ENCODE peak calls at places on chromosomes 4 and X, in five cellular contexts. One of them, this sample, is unnamed.

GRCh38 chr4:1404573-1405248 is 1.5 kb downstream of the NKX1-1 start:
- DNase-seq in tibial nerve: no peak
- DNase-seq in K562: no peak
- DNase-seq in A549: no peak
- DNase-seq in transverse colon: no peak
- DNase-seq in this sample: peak; percentile 56

GRCh38 chr4:102639602-102640001 is 121.2 kb downstream of the MANBA start:
- DNase-seq in transverse colon: no peak
- DNase-seq in K562: no peak
- DNase-seq in A549: no peak
- DNase-seq in tibial nerve: no peak
- DNase-seq in this sample: no peak

GRCh38 chrX:84907324-84907946 is 96.2 kb upstream of the APOOL start:
- DNase-seq in A549: no peak
- DNase-seq in tibial nerve: no peak
- DNase-seq in transverse colon: no peak
- DNase-seq in K562: peak; percentile 3
- DNase-seq in this sample: peak; percentile 1

GRCh38 chr4:73704314-73705055 is 35.9 kb upstream of the CXCL8 start:
- DNase-seq in A549: peak; percentile 43
- DNase-seq in transverse colon: peak; percentile 27
- DNase-seq in tibial nerve: peak; percentile 43
- DNase-seq in K562: peak; percentile 88
- DNase-seq in this sample: no peak

GRCh38 chr4:38387348-38387747 is 276.7 kb upstream of the KLF3 start:
- DNase-seq in A549: no peak
- DNase-seq in transverse colon: peak; percentile 48
- DNase-seq in tibial nerve: peak; percentile 61
- DNase-seq in K562: peak; percentile 66
- DNase-seq in this sample: peak; percentile 23

GRCh38 chr4:100414016-100414790 is 103.6 kb downstream of the EMCN start:
- DNase-seq in transverse colon: no peak
- DNase-seq in K562: no peak
- DNase-seq in tibial nerve: no peak
- DNase-seq in A549: no peak
- DNase-seq in this sample: no peak

GRCh38 chrX:14014526-14014925 is 15.2 kb downstream of the GEMIN8 start:
- DNase-seq in K562: no peak
- DNase-seq in transverse colon: no peak
- DNase-seq in tibial nerve: no peak
- DNase-seq in A549: no peak
- DNase-seq in this sample: no peak

GRCh38 chr4:97560009-97560408 is 583.3 kb downstream of the STPG2 start:
- DNase-seq in tibial nerve: no peak
- DNase-seq in K562: no peak
- DNase-seq in transverse colon: no peak
- DNase-seq in A549: no peak
- DNase-seq in this sample: no peak

DNA sequence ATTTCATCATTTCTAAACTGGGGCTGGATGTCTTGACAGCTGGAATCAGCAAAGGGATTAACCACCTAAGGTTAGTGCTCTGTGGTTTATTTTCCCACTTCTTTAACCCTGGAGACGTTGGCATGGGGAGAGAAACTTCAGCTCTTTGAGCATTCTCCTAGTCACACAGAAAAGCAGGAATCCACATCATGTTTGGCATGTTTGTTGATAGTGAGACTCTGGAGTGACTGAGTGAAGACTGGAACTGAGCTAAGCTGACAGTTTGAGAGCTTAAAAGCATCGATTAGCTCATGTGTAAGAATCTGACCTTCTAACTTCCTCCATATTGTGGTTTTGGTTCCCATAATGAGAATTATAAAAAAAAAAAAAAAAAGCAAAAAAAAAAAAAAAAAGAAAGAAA is 246.1 kb downstream of the NDST4 start:
- DNase-seq in tibial nerve: no peak
- DNase-seq in transverse colon: no peak
- DNase-seq in A549: no peak
- DNase-seq in K562: no peak
- DNase-seq in this sample: no peak
- TF ChIP-seq EP300 in tibial nerve: no peak
- TF ChIP-seq EP300 in transverse colon: no peak
- TF ChIP-seq EP300 in A549: no peak
- TF ChIP-seq EP300 in K562: no peak
- TF ChIP-seq EP300 in this sample: no peak

GRCh38 chrX:135509885-135510284 is 10.6 kb upstream of the INTS6L start:
- DNase-seq in tibial nerve: no peak
- DNase-seq in transverse colon: no peak
- DNase-seq in K562: no peak
- DNase-seq in A549: no peak
- DNase-seq in this sample: no peak
- TF ChIP-seq EP300 in tibial nerve: no peak
- TF ChIP-seq EP300 in transverse colon: no peak
- TF ChIP-seq EP300 in K562: no peak
- TF ChIP-seq EP300 in A549: no peak
- TF ChIP-seq EP300 in this sample: no peak

DNA sequence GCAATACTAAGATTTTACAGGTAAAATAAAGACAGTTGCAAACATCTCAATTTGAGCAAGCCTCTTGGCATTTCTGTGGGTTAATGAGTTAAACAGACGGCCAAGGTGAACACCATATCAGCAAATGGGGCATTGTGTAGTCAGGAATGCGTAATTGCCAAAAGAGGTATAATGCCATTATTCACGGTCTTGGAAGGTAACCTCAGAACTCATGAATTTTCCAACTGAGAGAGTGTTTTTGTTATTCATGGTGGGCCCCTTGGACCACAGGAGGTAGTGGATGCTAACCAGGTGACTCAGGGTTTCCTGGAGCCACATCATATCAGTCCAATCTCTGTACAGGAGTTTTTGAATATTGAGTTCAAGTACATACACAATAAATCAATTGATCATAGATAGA is 368.0 kb upstream of the TECRL start:
- DNase-seq in tibial nerve: no peak
- DNase-seq in K562: no peak
- DNase-seq in transverse colon: no peak
- DNase-seq in A549: no peak
- DNase-seq in this sample: no peak
- TF ChIP-seq EP300 in tibial nerve: no peak
- TF ChIP-seq EP300 in K562: no peak
- TF ChIP-seq EP300 in transverse colon: no peak
- TF ChIP-seq EP300 in A549: no peak
- TF ChIP-seq EP300 in this sample: no peak

GRCh38 chr4:35164063-35164462 is 1080.3 kb downstream of the ARAP2 start:
- DNase-seq in A549: no peak
- DNase-seq in tibial nerve: no peak
- DNase-seq in transverse colon: no peak
- DNase-seq in K562: no peak
- DNase-seq in this sample: no peak
- TF ChIP-seq EP300 in A549: no peak
- TF ChIP-seq EP300 in tibial nerve: no peak
- TF ChIP-seq EP300 in transverse colon: no peak
- TF ChIP-seq EP300 in K562: no peak
- TF ChIP-seq EP300 in this sample: no peak